ENCODE peak calls at places on chromosomes 3 and 15, in five cellular contexts. I, T, U, G and B are unnamed samples. For H3K27me3, the result is how much of the 10 kb centered on the place peaks cover.

GRCh38 chr3:169660709-169661566 is 2.6 kb downstream of the MECOM start:
- DNase-seq in T (peak), U (no peak), G (peak), I (peak), B (no peak)

GRCh38 chr15:72231066-72231846 is at the start of gene PKM:
- DNase-seq in T (peak), I (peak), U (peak), G (peak), B (peak)

GRCh38 chr3:8486945-8487344 is 14.7 kb upstream of the LMCD1 start:
- DNase-seq in G (peak), T (no peak), I (no peak), U (no peak), B (no peak)

GRCh38 chr15:52735231-52736089 is 54.7 kb downstream of the ONECUT1 start:
- DNase-seq in U (peak), T (peak), I (peak), G (peak), B (peak)

GRCh38 chr3:187186801-187187421 is 10.4 kb upstream of the RTP1 start:
- DNase-seq in G (peak), I (no peak), T (peak), U (peak), B (peak)

GRCh38 chr3:186258968-186259367 is 103.1 kb downstream of the DGKG start:
- DNase-seq in I (peak), U (no peak), T (no peak), G (no peak), B (no peak)

GRCh38 chr3:13491206-13491974 is 11.3 kb downstream of the HDAC11 start:
- DNase-seq in I (no peak), G (no peak), T (no peak), U (no peak), B (no peak)

GRCh38 chr15:92533298-92533697 is 122.3 kb downstream of the FAM174B start:
- DNase-seq in T (no peak), I (no peak), G (no peak), U (no peak), B (no peak)

GRCh38 chr3:178397836-178398235 is 138.4 kb upstream of the KCNMB2 start:
- DNase-seq in U (no peak), G (no peak), T (no peak), I (no peak), B (no peak)

GRCh38 chr15:74937226-74937601 is 659 bp downstream of the COX5A start:
- DNase-seq in G (no peak), T (no peak), I (peak), U (no peak), B (no peak)

GRCh38 chr15:48617619-48618018 is 27.9 kb downstream of the FBN1 start:
- DNase-seq in G (peak), U (peak), I (no peak), T (peak), B (peak)

GRCh38 chr3:37702478-37703154 is 159.1 kb upstream of the CTDSPL start:
- DNase-seq in T (no peak), I (no peak), G (no peak), U (no peak), B (no peak)

DNA sequence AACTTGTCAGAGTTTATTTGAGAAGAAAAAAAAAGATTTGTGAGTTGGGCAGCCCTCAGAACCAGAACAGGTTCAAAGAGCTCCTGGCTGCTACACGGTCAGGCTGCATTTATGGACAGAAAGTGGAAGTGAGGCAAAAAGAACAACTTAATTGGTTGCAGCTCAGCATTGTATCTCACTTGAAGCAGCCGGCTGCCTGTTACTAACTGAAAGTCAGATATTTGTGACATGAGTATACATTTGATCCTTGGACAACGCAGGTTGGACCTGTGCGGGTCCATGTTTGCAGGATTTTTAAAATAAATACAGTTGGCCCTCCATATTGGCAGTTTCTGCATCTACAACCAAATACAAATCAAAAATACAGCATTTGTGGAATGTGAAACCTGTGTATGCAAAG is 7.5 kb upstream of the ALDH1L1 start:
- DNase-seq in T (no peak), U (no peak), I (no peak), G (no peak), B (no peak)
- H3K27me3 ChIP-seq in T (under half), U (under half), I (under half), G (under half), B (under half)

GRCh38 chr3:11846281-11847034 is at the start of gene TAMM41:
- DNase-seq in G (peak), I (peak), U (peak), T (peak), B (peak)
- TF ChIP-seq CTCF in G (peak), I (peak), U (peak), T (peak), B (peak)

GRCh38 chr15:100781961-100782525 is 97.6 kb upstream of the ALDH1A3 start:
- DNase-seq in G (no peak), I (peak), T (no peak), U (no peak), B (no peak)

GRCh38 chr15:100783296-100783695 is 96.3 kb upstream of the ALDH1A3 start:
- DNase-seq in I (no peak), T (no peak), U (no peak), G (no peak), B (no peak)

GRCh38 chr15:100779331-100780207 is 100.1 kb upstream of the ALDH1A3 start:
- DNase-seq in I (no peak), G (no peak), U (no peak), T (peak), B (no peak)

GRCh38 chr15:100780208-100780800 is 99.3 kb upstream of the ALDH1A3 start:
- DNase-seq in I (no peak), G (no peak), T (peak), U (no peak), B (no peak)

DNA sequence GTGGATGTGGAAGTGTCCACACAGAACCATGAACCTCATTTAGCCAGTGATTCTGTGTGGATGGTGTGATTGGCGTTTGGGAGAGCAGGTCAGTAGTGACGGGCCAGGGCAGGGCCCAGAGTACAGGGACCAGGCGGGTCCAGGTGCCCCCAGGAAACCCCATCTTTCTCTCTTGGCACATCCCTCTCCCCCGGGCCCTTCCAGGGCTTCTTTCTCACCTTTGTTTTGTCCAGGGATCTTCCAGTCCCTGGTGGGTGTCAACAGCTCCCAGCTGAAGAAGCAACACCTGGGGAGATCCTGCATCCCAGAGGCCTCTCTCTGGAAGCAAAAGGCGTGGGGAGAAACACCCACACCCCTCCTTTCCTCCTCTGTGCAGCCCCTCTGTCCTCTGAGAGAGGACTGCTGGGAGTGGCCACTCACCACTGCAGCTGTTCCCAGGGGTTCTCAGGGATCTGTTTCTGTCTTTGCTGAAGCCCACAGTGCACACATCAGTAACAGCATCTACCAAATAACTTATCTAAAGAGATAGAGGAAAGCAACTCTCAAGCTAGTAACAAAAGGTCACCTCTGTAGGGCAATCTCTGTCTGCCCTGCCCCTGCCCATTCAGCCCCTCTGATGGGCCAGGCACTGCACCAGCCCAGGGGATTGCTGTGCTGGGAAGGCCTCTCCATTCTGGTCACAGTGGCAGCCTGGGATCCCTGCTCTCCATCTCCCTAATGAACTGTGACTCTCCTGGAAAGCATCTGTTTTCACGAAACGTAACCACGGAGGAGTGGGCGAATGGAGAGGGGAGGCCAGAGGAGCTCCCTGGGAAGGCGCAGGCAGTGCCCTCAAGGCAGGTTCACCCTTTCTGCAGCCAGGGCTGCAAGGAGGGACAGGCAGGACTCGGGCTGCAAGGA is 98.3 kb upstream of the ALDH1A3 start:
- DNase-seq in T (peak), U (no peak), G (no peak), I (no peak), B (no peak)
- H3K27me3 ChIP-seq in T (under half), U (under half), G (under half), I (under half), B (under half)

DNA sequence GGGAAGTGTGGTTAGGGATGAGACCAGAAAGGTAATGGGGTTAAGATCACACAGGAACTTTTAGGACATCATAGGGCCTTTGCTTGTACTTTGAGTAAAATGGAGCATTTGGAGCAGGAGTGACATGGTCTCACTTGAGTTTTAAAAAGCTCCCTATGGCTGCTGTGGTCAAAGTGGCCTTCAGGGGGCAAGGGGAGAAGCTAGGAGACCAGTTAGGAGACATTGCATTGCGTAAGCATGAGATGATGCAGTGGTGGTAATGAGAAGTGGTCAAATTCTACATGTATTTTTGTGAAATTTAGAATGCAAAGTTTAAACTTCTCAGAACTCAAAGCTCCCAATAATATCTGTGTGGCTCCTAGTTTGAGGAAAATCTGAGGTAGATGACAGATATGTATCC is 27.9 kb downstream of the MED12L start:
- DNase-seq in I (no peak), U (no peak), T (no peak), G (no peak), B (no peak)
- TF ChIP-seq CTCF in I (peak), U (no peak), T (no peak), G (no peak), B (no peak)

GRCh38 chr15:41977757-41978369 is 5.5 kb upstream of the EHD4 start:
- DNase-seq in U (no peak), G (no peak), T (no peak), I (no peak), B (no peak)

GRCh38 chr15:41979493-41980266 is 7.3 kb upstream of the EHD4 start:
- DNase-seq in U (no peak), I (no peak), G (no peak), T (no peak), B (no peak)

GRCh38 chr15:41980654-41981323 is 8.4 kb upstream of the EHD4 start:
- DNase-seq in T (peak), I (no peak), U (no peak), G (peak), B (no peak)

GRCh38 chr15:41975679-41976078 is 3.3 kb upstream of the EHD4 start:
- DNase-seq in G (no peak), I (no peak), T (no peak), U (no peak), B (no peak)

DNA sequence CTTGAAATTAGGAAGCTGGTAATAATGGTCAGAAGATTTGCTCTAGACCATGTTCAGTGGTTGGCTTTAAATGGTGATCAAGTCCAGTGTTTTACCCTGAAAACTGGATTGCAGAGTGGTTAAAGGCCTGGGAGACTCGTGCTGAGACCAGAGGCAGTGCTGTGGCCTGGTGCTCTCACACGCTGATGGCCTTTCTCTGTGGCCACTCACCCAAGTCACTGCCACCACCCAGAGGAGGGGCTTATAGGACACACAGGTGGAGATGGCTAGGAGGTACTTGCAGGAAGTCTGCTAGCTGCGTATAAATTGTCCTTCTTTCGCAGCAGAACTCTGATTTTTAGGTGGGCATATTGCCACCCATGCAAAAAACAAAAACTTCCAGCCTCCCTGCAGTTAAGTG is 6.2 kb upstream of the EHD4 start:
- DNase-seq in I (no peak), U (no peak), G (no peak), T (no peak), B (no peak)
- H3K27me3 ChIP-seq in I (under half), U (under half), G (under half), T (under half), B (under half)

GRCh38 chr3:94529821-94530220 is 467.0 kb downstream of the NSUN3 start:
- DNase-seq in I (no peak), G (no peak), T (no peak), U (no peak), B (no peak)

GRCh38 chr3:94532951-94533350 is 470.1 kb downstream of the NSUN3 start:
- DNase-seq in T (no peak), G (no peak), U (no peak), I (no peak), B (no peak)
- TF ChIP-seq CTCF in T (no peak), G (no peak), U (no peak), I (no peak), B (no peak)